ENCODE peak calls at places on chromosome 22, in seven cellular contexts. K is iPS DF 19.7; X is stimulated activated CD4-positive, alpha-beta T cell treated with anti-CD3 and anti-CD28 coated beads, Interleukin-1b, Interleukin-23, amount 100 ng/mL, for 48 hours; G is activated CD4-positive, alpha-beta T cell treated with anti-CD3 and anti-CD28 coated beads, Interleukin-2, amount 50 U/mL, for 24 hours; E is activated naive CD4-positive, alpha-beta T cell treated with anti-CD3 and anti-CD28 coated beads, Interleukin-2, amount 10 ng/mL, durations not matched to agents 7 days and 5 days; V is ELR; A is lower lobe of right lung. U is an unnamed sample.

GRCh38 chr22:25795437-25795836 is 53.4 kb downstream of the MYO18B start:
- DNase-seq in K (no peak), X (no peak), G (no peak), E (no peak), V (no peak), A (no peak), U (no peak)

GRCh38 chr22:38262051-38262795 is 10.6 kb downstream of the TMEM184B start:
- DNase-seq in K (no peak), X (peak; percentile 43), G (no peak), E (peak; percentile 64), V (peak; percentile 59), A (peak; percentile 82), U (peak; percentile 68)

GRCh38 chr22:42320463-42321416 is 50.3 kb upstream of the TCF20 start:
- DNase-seq in K (no peak), X (no peak), G (no peak), E (no peak), V (no peak), A (no peak), U (no peak)

GRCh38 chr22:31425331-31426050 is 26.1 kb downstream of the DRG1 start:
- DNase-seq in K (no peak), X (no peak), G (no peak), E (no peak), V (peak; percentile 26), A (no peak), U (no peak)

GRCh38 chr22:39240841-39241631 is 3.7 kb downstream of the PDGFB start:
- DNase-seq in K (no peak), X (no peak), G (no peak), E (peak; percentile 60), V (no peak), A (peak; percentile 73), U (no peak)

GRCh38 chr22:46424496-46424895 is 89.0 kb downstream of the TRMU start:
- DNase-seq in K (no peak), X (no peak), G (no peak), E (no peak), V (no peak), A (no peak), U (no peak)

GRCh38 chr22:23609983-23610781 is 21.9 kb downstream of the DRICH1 start:
- DNase-seq in K (no peak), X (no peak), G (no peak), E (no peak), V (no peak), A (no peak), U (no peak)

GRCh38 chr22:23222033-23222840 is 41.9 kb downstream of the BCR start:
- DNase-seq in K (no peak), X (no peak), G (no peak), E (no peak), V (no peak), A (peak; percentile 41), U (no peak)

GRCh38 chr22:38129021-38129420 is 18.5 kb upstream of the BAIAP2L2 start:
- DNase-seq in K (no peak), X (no peak), G (no peak), E (no peak), V (no peak), A (no peak), U (no peak)

GRCh38 chr22:30314918-30315317 is 11.8 kb downstream of the TBC1D10A start:
- DNase-seq in K (no peak), X (peak; percentile 50), G (peak; percentile 38), E (no peak), V (peak; percentile 89), A (no peak), U (no peak)

GRCh38 chr22:42673898-42674390 is 24.8 kb upstream of the CYB5R3 start:
- DNase-seq in K (no peak), X (no peak), G (no peak), E (no peak), V (no peak), A (no peak), U (no peak)

GRCh38 chr22:27892811-27893210 is 26.2 kb downstream of the PITPNB start:
- DNase-seq in K (no peak), X (no peak), G (no peak), E (no peak), V (no peak), A (no peak), U (peak; percentile 87)

GRCh38 chr22:46057206-46057605 is 80.2 kb upstream of the WNT7B start:
- DNase-seq in K (no peak), X (no peak), G (no peak), E (no peak), V (peak; percentile 61), A (peak; percentile 39), U (peak; percentile 17)

GRCh38 chr22:28148816-28149465 is 229.9 kb upstream of the PITPNB start:
- DNase-seq in K (no peak), X (no peak), G (no peak), E (no peak), V (peak; percentile 43), A (no peak), U (no peak)

GRCh38 chr22:39353346-39353745 is 3.6 kb downstream of the SYNGR1 start:
- DNase-seq in K (no peak), X (no peak), G (no peak), E (no peak), V (peak; percentile 41), A (no peak), U (no peak)

GRCh38 chr22:42780070-42780540 is 59.4 kb upstream of the A4GALT start:
- DNase-seq in K (peak; percentile 93), X (peak; percentile 16), G (peak; percentile 54), E (peak; percentile 60), V (peak; percentile 92), A (no peak), U (peak; percentile 64)

GRCh38 chr22:21009638-21010425 is 5.1 kb upstream of the P2RX6 start:
- DNase-seq in K (no peak), X (no peak), G (no peak), E (peak; percentile 74), V (peak; percentile 60), A (no peak), U (no peak)

GRCh38 chr22:22810471-22810870 is 77.1 kb upstream of the IGLL5 start:
- DNase-seq in K (no peak), X (no peak), G (no peak), E (peak; percentile 16), V (no peak), A (no peak), U (no peak)

U was measured in right lobe of liver.